ENCODE peak calls at places on chromosomes 16 and 17, in five cellular contexts. C is heart right ventricle, E is foreskin fibroblast, L is sigmoid colon, W is adrenal gland. B is an unnamed sample.

GRCh38 chr17:31491794-31492171 is 100.3 kb downstream of the RAB11FIP4 start:
- DNase-seq in C (no peak), E (no peak), L (no peak), W (no peak), B (no peak)

GRCh38 chr16:74844041-74844826 is 69.6 kb upstream of the FA2H start:
- DNase-seq in C (no peak), E (peak), L (no peak), W (peak), B (no peak)

GRCh38 chr17:56886288-56886721 is 27.5 kb downstream of the TRIM25 start:
- DNase-seq in C (no peak), E (no peak), L (no peak), W (no peak), B (no peak)

GRCh38 chr16:67847064-67847861 is at the start of gene CENPT:
- DNase-seq in C (no peak), E (peak), L (peak), W (no peak), B (no peak)

GRCh38 chr17:76146053-76146875 is 5.2 kb upstream of the FOXJ1 start:
- DNase-seq in C (no peak), E (peak), L (peak), W (no peak), B (no peak)

GRCh38 chr17:80970044-80970761 is 21.4 kb upstream of the CHMP6 start:
- DNase-seq in C (peak), E (peak), L (peak), W (no peak), B (no peak)

GRCh38 chr16:50474138-50474537 is 74.1 kb upstream of the NKD1 start:
- DNase-seq in C (no peak), E (no peak), L (no peak), W (peak), B (no peak)

GRCh38 chr17:66171692-66172091 is 20.2 kb downstream of the CEP112 start:
- DNase-seq in C (no peak), E (no peak), L (no peak), W (no peak), B (no peak)

GRCh38 chr16:1779741-1780676 is 2.4 kb downstream of the SPSB3 start:
- DNase-seq in C (peak), E (no peak), L (no peak), W (peak), B (no peak)

GRCh38 chr17:4305224-4305623 is 41.4 kb upstream of the ANKFY1 start:
- DNase-seq in C (no peak), E (no peak), L (no peak), W (no peak), B (no peak)

GRCh38 chr17:80843741-80844156 is 147.9 kb upstream of the CHMP6 start:
- DNase-seq in C (no peak), E (no peak), L (peak), W (no peak), B (no peak)

GRCh38 chr16:15650698-15651161 is 685 bp downstream of the NDE1 start:
- DNase-seq in C (no peak), E (peak), L (no peak), W (peak), B (no peak)

GRCh38 chr16:22267764-22268163 is 29.4 kb upstream of the POLR3E start:
- DNase-seq in C (no peak), E (no peak), L (no peak), W (no peak), B (no peak)

GRCh38 chr16:84593825-84594724 is 23.8 kb downstream of the COTL1 start:
- DNase-seq in C (no peak), E (peak), L (no peak), W (no peak), B (no peak)

GRCh38 chr16:68289621-68290329 is 21.0 kb downstream of the SLC7A6OS start:
- DNase-seq in C (no peak), E (no peak), L (no peak), W (no peak), B (no peak)

GRCh38 chr17:11441004-11441403 is 157.3 kb upstream of the DNAH9 start:
- DNase-seq in C (no peak), E (no peak), L (no peak), W (no peak), B (no peak)

GRCh38 chr17:65712383-65713267 is 151.2 kb upstream of the AXIN2 start:
- DNase-seq in C (no peak), E (no peak), L (peak), W (no peak), B (no peak)

GRCh38 chr17:48175692-48176450 is 68.3 kb downstream of the SNX11 start:
- DNase-seq in C (no peak), E (peak), L (no peak), W (no peak), B (peak)

GRCh38 chr16:81096715-81097208 is 567 bp upstream of the GCSH start:
- DNase-seq in C (no peak), E (no peak), L (no peak), W (no peak), B (no peak)

GRCh38 chr16:30700491-30700890 is 1.5 kb downstream of the SRCAP start:
- DNase-seq in C (peak), E (no peak), L (no peak), W (no peak), B (no peak)

GRCh38 chr16:70470927-70471341 is 16.5 kb downstream of the FCSK start:
- DNase-seq in C (peak), E (peak), L (no peak), W (peak), B (no peak)

GRCh38 chr17:5838661-5839300 is 231.4 kb upstream of the WSCD1 start:
- DNase-seq in C (no peak), E (no peak), L (no peak), W (no peak), B (no peak)

GRCh38 chr16:24822542-24822941 is 23.2 kb upstream of the SLC5A11 start:
- DNase-seq in C (no peak), E (no peak), L (peak), W (no peak), B (no peak)

GRCh38 chr17:47316316-47316715 is 7.4 kb upstream of the EFCAB13 start:
- DNase-seq in C (no peak), E (peak), L (no peak), W (no peak), B (no peak)

GRCh38 chr17:2958706-2959222 is 104.6 kb downstream of the OR1D5 start:
- DNase-seq in C (no peak), E (no peak), L (peak), W (no peak), B (no peak)

GRCh38 chr17:64147110-64148016 is 17.4 kb upstream of the ERN1 start:
- DNase-seq in C (no peak), E (peak), L (no peak), W (no peak), B (no peak)

GRCh38 chr16:70757183-70757582 is 43.8 kb downstream of the VAC14 start:
- DNase-seq in C (no peak), E (no peak), L (no peak), W (no peak), B (no peak)

GRCh38 chr17:11705111-11705510 is 106.8 kb downstream of the DNAH9 start:
- DNase-seq in C (no peak), E (no peak), L (no peak), W (no peak), B (no peak)

GRCh38 chr17:11880714-11881113 is 116.6 kb downstream of the ZNF18 start:
- DNase-seq in C (no peak), E (no peak), L (no peak), W (no peak), B (no peak)

GRCh38 chr16:17159616-17160015 is 311.1 kb downstream of the XYLT1 start:
- DNase-seq in C (no peak), E (no peak), L (no peak), W (no peak), B (no peak)

GRCh38 chr17:14206891-14207290 is 29.8 kb downstream of the CDRT15 start:
- DNase-seq in C (no peak), E (no peak), L (no peak), W (no peak), B (no peak)

GRCh38 chr16:23835390-23836077 is at the start of gene PRKCB:
- DNase-seq in C (peak), E (peak), L (peak), W (peak), B (no peak)

GRCh38 chr17:38870259-38871165 is 654 bp downstream of the LASP1 start:
- DNase-seq in C (peak), E (peak), L (peak), W (peak), B (no peak)

GRCh38 chr16:65546353-65546791 is 424.5 kb upstream of the CDH11 start:
- DNase-seq in C (no peak), E (peak), L (no peak), W (no peak), B (no peak)

GRCh38 chr16:79534143-79534542 is 66.4 kb downstream of the MAF start:
- DNase-seq in C (no peak), E (no peak), L (no peak), W (no peak), B (no peak)

GRCh38 chr16:88446061-88446460 is 7.0 kb upstream of the ZFPM1 start:
- DNase-seq in C (no peak), E (no peak), L (no peak), W (no peak), B (no peak)

GRCh38 chr17:20145567-20145966 is 136.4 kb downstream of the SPECC1 start:
- DNase-seq in C (no peak), E (no peak), L (no peak), W (no peak), B (no peak)

GRCh38 chr17:79372470-79373238 is 238.2 kb downstream of the RBFOX3 start:
- DNase-seq in C (no peak), E (no peak), L (no peak), W (no peak), B (no peak)

GRCh38 chr16:370980-371728 is 816 bp upstream of the MRPL28 start:
- DNase-seq in C (no peak), E (no peak), L (peak), W (peak), B (no peak)

GRCh38 chr16:371729-372521 is 1.6 kb upstream of the MRPL28 start:
- DNase-seq in C (no peak), E (no peak), L (peak), W (no peak), B (no peak)

GRCh38 chr16:369275-369865 is 968 bp downstream of the MRPL28 start:
- DNase-seq in C (no peak), E (no peak), L (no peak), W (no peak), B (no peak)

GRCh38 chr16:369866-370436 is 387 bp downstream of the MRPL28 start:
- DNase-seq in C (no peak), E (peak), L (peak), W (no peak), B (no peak)

DNA sequence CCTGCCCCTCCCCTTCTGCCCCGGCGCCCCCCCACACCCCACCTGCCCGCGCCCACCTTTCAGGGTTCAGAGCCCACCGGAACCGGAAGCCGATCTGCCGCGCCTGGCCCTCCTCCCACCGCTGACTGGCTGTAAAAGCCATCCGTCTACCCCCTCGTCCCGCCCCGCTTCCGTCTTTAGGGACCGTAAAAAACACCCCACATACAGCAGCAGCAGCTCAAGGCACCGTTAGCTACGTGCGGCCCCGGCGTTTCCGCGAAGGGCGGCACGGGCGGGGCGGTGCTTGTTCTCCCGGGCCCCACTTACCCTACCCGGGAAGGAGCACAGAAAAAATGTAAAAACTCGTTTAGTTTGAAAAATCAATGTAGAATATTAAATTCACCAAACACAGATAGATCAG is at the start of gene MRPL28:
- DNase-seq in C (peak), E (peak), L (peak), W (peak), B (peak)
- H3K4me3 ChIP-seq in C (peak), E (peak), L (peak), W (peak), B (peak)

DNA sequence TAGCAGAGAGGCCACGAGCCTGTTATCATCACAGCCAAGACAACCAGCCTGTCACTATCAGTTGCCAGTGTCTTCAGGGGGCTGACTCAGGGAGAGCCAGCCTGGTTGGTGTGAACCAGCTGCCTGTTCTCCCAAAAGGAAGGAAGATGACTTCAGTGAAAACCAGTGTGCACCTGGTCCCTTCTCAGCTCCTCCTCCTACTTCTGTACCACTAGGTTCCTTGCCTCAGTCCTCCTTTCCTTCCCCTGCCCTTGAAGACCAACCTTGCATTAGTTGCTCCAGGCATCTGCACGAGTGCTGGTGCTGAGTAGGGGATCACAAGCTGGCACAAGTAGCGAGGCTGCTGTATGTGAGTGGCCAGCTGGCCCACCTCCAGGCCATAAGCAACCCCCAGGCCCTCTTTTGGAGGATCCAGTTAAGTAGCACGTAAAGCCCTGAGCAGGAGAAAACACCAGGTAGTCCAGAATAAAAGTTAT is 8.5 kb downstream of the TUBG1 start:
- DNase-seq in C (no peak), E (peak), L (no peak), W (no peak), B (no peak)
- H3K4me3 ChIP-seq in C (no peak), E (no peak), L (no peak), W (no peak), B (no peak)

DNA sequence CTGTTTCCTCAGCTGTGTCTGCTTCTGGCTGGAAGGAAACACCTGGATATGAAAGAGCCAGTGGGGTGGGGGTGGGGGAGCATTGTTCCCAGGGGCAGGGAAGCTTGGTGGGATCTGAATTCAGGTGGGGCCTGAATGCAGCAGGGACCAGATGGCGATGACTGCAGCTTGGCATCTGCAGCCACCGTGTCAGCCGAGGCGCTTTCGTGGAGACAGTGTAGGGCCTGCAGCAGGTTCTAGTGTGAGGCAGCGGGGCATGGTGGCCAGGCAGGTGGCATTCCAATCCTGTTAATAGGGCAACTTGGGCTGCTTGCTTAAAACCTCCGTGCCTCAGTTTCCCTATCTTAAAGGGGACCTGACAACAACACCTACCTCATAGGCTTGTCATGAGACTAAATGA is 1.7 kb downstream of the PIK3R6 start:
- DNase-seq in C (no peak), E (no peak), L (no peak), W (no peak), B (no peak)
- H3K4me3 ChIP-seq in C (peak), E (no peak), L (no peak), W (no peak), B (no peak)

GRCh38 chr17:82236142-82236971 is 7.5 kb downstream of the SLC16A3 start:
- DNase-seq in C (peak), E (peak), L (peak), W (peak), B (no peak)
- H3K4me3 ChIP-seq in C (no peak), E (no peak), L (no peak), W (no peak), B (no peak)

GRCh38 chr16:3578610-3579551 is 1.7 kb upstream of the NLRC3 start:
- DNase-seq in C (no peak), E (peak), L (no peak), W (no peak), B (no peak)

GRCh38 chr16:3581392-3581791 is 4.2 kb upstream of the NLRC3 start:
- DNase-seq in C (no peak), E (no peak), L (no peak), W (no peak), B (no peak)

GRCh38 chr16:3580686-3581085 is 3.5 kb upstream of the NLRC3 start:
- DNase-seq in C (no peak), E (peak), L (no peak), W (no peak), B (peak)

GRCh38 chr16:3580271-3580670 is 3.1 kb upstream of the NLRC3 start:
- DNase-seq in C (no peak), E (peak), L (no peak), W (no peak), B (no peak)

GRCh38 chr16:3579776-3580175 is 2.6 kb upstream of the NLRC3 start:
- DNase-seq in C (no peak), E (no peak), L (no peak), W (no peak), B (no peak)
- H3K4me3 ChIP-seq in C (no peak), E (no peak), L (no peak), W (no peak), B (no peak)